ENCODE peak calls at places on chromosomes 4 and X, in five cellular contexts. One of them, this sample, is unnamed. For H3K36me3 and H3K4me1, the result is how much of the 10 kb centered on the place peaks cover.

GRCh38 chrX:110145854-110146253 is 142.9 kb downstream of the TMEM164 start:
- DNase-seq in breast epithelium: no peak
- DNase-seq in spleen: no peak
- DNase-seq in PC-3: peak
- DNase-seq in mammary epithelial cell: peak
- DNase-seq in this sample: peak

GRCh38 chrX:13897571-13897970 is 80.7 kb upstream of the GPM6B start:
- DNase-seq in breast epithelium: no peak
- DNase-seq in spleen: no peak
- DNase-seq in PC-3: no peak
- DNase-seq in mammary epithelial cell: no peak
- DNase-seq in this sample: no peak

GRCh38 chr4:184066584-184067300 is 150.9 kb downstream of the ENPP6 start:
- DNase-seq in breast epithelium: no peak
- DNase-seq in spleen: no peak
- DNase-seq in PC-3: no peak
- DNase-seq in mammary epithelial cell: no peak
- DNase-seq in this sample: peak

GRCh38 chr4:4969298-4969697 is 50.0 kb downstream of the CYTL1 start:
- DNase-seq in breast epithelium: no peak
- DNase-seq in spleen: no peak
- DNase-seq in PC-3: peak
- DNase-seq in mammary epithelial cell: peak
- DNase-seq in this sample: peak

GRCh38 chrX:9775930-9776329 is 10.3 kb upstream of the GPR143 start:
- DNase-seq in breast epithelium: no peak
- DNase-seq in spleen: no peak
- DNase-seq in PC-3: no peak
- DNase-seq in mammary epithelial cell: no peak
- DNase-seq in this sample: no peak

GRCh38 chr4:126251169-126251568 is 936.4 kb downstream of the FAT4 start:
- DNase-seq in breast epithelium: no peak
- DNase-seq in spleen: no peak
- DNase-seq in PC-3: no peak
- DNase-seq in mammary epithelial cell: no peak
- DNase-seq in this sample: no peak

GRCh38 chrX:140149761-140150160 is 184.4 kb upstream of the CXorf66 start:
- DNase-seq in breast epithelium: no peak
- DNase-seq in spleen: no peak
- DNase-seq in PC-3: no peak
- DNase-seq in mammary epithelial cell: no peak
- DNase-seq in this sample: no peak

GRCh38 chr4:167234388-167234881 is at the start of gene SPOCK3:
- DNase-seq in breast epithelium: peak
- DNase-seq in spleen: peak
- DNase-seq in PC-3: peak
- DNase-seq in mammary epithelial cell: peak
- DNase-seq in this sample: no peak

GRCh38 chr4:171880136-171880535 is 66.9 kb downstream of the GALNTL6 start:
- DNase-seq in breast epithelium: no peak
- DNase-seq in spleen: no peak
- DNase-seq in PC-3: peak
- DNase-seq in mammary epithelial cell: peak
- DNase-seq in this sample: no peak

GRCh38 chr4:174037049-174037448 is 246.4 kb downstream of the FBXO8 start:
- DNase-seq in breast epithelium: no peak
- DNase-seq in spleen: no peak
- DNase-seq in PC-3: no peak
- DNase-seq in mammary epithelial cell: no peak
- DNase-seq in this sample: no peak

GRCh38 chr4:111556141-111556781 is 589.0 kb upstream of the FAM241A start:
- DNase-seq in breast epithelium: no peak
- DNase-seq in spleen: no peak
- DNase-seq in PC-3: no peak
- DNase-seq in mammary epithelial cell: no peak
- DNase-seq in this sample: no peak

GRCh38 chr4:71466775-71467174 is 128.0 kb downstream of the SLC4A4 start:
- DNase-seq in breast epithelium: no peak
- DNase-seq in spleen: no peak
- DNase-seq in PC-3: no peak
- DNase-seq in mammary epithelial cell: no peak
- DNase-seq in this sample: no peak

GRCh38 chr4:138196153-138196552 is 46.0 kb downstream of the SLC7A11 start:
- DNase-seq in breast epithelium: no peak
- DNase-seq in spleen: no peak
- DNase-seq in PC-3: no peak
- DNase-seq in mammary epithelial cell: no peak
- DNase-seq in this sample: no peak

GRCh38 chr4:173801876-173802713 is 272.1 kb upstream of the HAND2 start:
- DNase-seq in breast epithelium: no peak
- DNase-seq in spleen: no peak
- DNase-seq in PC-3: no peak
- DNase-seq in mammary epithelial cell: no peak
- DNase-seq in this sample: no peak

GRCh38 chr4:182255421-182256190 is 12.4 kb downstream of the TENM3 start:
- DNase-seq in breast epithelium: no peak
- DNase-seq in spleen: no peak
- DNase-seq in PC-3: no peak
- DNase-seq in mammary epithelial cell: no peak
- DNase-seq in this sample: no peak

GRCh38 chr4:56910172-56910967 is 2.7 kb downstream of the REST start:
- DNase-seq in breast epithelium: no peak
- DNase-seq in spleen: peak
- DNase-seq in PC-3: peak
- DNase-seq in mammary epithelial cell: no peak
- DNase-seq in this sample: no peak

GRCh38 chr4:127124919-127125318 is 507.8 kb upstream of the INTU start:
- DNase-seq in breast epithelium: no peak
- DNase-seq in spleen: no peak
- DNase-seq in PC-3: peak
- DNase-seq in mammary epithelial cell: peak
- DNase-seq in this sample: no peak

GRCh38 chr4:86032476-86033022 is 327.3 kb downstream of the MAPK10 start:
- DNase-seq in breast epithelium: no peak
- DNase-seq in spleen: no peak
- DNase-seq in PC-3: peak
- DNase-seq in mammary epithelial cell: peak
- DNase-seq in this sample: no peak

GRCh38 chrX:443676-444210 is 57.0 kb upstream of the PPP2R3B start:
- DNase-seq in breast epithelium: no peak
- DNase-seq in spleen: peak
- DNase-seq in PC-3: no peak
- DNase-seq in mammary epithelial cell: no peak
- DNase-seq in this sample: no peak

GRCh38 chr4:177408023-177408422 is 34.2 kb downstream of the AGA start:
- DNase-seq in breast epithelium: no peak
- DNase-seq in spleen: no peak
- DNase-seq in PC-3: no peak
- DNase-seq in mammary epithelial cell: no peak
- DNase-seq in this sample: no peak

GRCh38 chr4:34723606-34724005 is 1520.7 kb downstream of the ARAP2 start:
- DNase-seq in breast epithelium: no peak
- DNase-seq in spleen: no peak
- DNase-seq in PC-3: no peak
- DNase-seq in mammary epithelial cell: no peak
- DNase-seq in this sample: no peak

GRCh38 chr4:69056921-69057562 is 39.2 kb upstream of the UGT2B7 start:
- DNase-seq in breast epithelium: no peak
- DNase-seq in spleen: no peak
- DNase-seq in PC-3: no peak
- DNase-seq in mammary epithelial cell: no peak
- DNase-seq in this sample: no peak

GRCh38 chr4:117491531-117491930 is 406.2 kb upstream of the TRAM1L1 start:
- DNase-seq in breast epithelium: no peak
- DNase-seq in spleen: no peak
- DNase-seq in PC-3: no peak
- DNase-seq in mammary epithelial cell: no peak
- DNase-seq in this sample: no peak

GRCh38 chr4:109472343-109472761 is 38.7 kb downstream of the SEC24B start:
- DNase-seq in breast epithelium: no peak
- DNase-seq in spleen: no peak
- DNase-seq in PC-3: peak
- DNase-seq in mammary epithelial cell: peak
- DNase-seq in this sample: peak

GRCh38 chr4:113951263-113951662 is 28.2 kb downstream of the ARSJ start:
- DNase-seq in breast epithelium: no peak
- DNase-seq in spleen: no peak
- DNase-seq in PC-3: no peak
- DNase-seq in mammary epithelial cell: no peak
- DNase-seq in this sample: peak

GRCh38 chr4:113953888-113954287 is 25.6 kb downstream of the ARSJ start:
- DNase-seq in breast epithelium: no peak
- DNase-seq in spleen: no peak
- DNase-seq in PC-3: no peak
- DNase-seq in mammary epithelial cell: no peak
- DNase-seq in this sample: no peak

GRCh38 chr4:113950207-113950606 is 29.2 kb downstream of the ARSJ start:
- DNase-seq in breast epithelium: no peak
- DNase-seq in spleen: no peak
- DNase-seq in PC-3: no peak
- DNase-seq in mammary epithelial cell: no peak
- DNase-seq in this sample: no peak

GRCh38 chr4:113955411-113955810 is 24.0 kb downstream of the ARSJ start:
- DNase-seq in breast epithelium: no peak
- DNase-seq in spleen: no peak
- DNase-seq in PC-3: peak
- DNase-seq in mammary epithelial cell: no peak
- DNase-seq in this sample: no peak

GRCh38 chr4:113952452-113953029 is 26.9 kb downstream of the ARSJ start:
- DNase-seq in breast epithelium: no peak
- DNase-seq in spleen: no peak
- DNase-seq in PC-3: peak
- DNase-seq in mammary epithelial cell: peak
- DNase-seq in this sample: peak
- H3K36me3 ChIP-seq in breast epithelium: under half
- H3K36me3 ChIP-seq in spleen: under half
- H3K36me3 ChIP-seq in PC-3: under half
- H3K36me3 ChIP-seq in mammary epithelial cell: under half
- H3K36me3 ChIP-seq in this sample: under half

GRCh38 chrX:131394384-131394783 is 105.3 kb upstream of the IGSF1 start:
- DNase-seq in breast epithelium: no peak
- DNase-seq in spleen: no peak
- DNase-seq in PC-3: no peak
- DNase-seq in mammary epithelial cell: no peak
- DNase-seq in this sample: no peak
- H3K27ac ChIP-seq in breast epithelium: no peak
- H3K27ac ChIP-seq in spleen: no peak
- H3K27ac ChIP-seq in PC-3: no peak
- H3K27ac ChIP-seq in mammary epithelial cell: no peak
- H3K27ac ChIP-seq in this sample: no peak

GRCh38 chrX:38820751-38821150 is 19.5 kb downstream of the MID1IP1 start:
- DNase-seq in breast epithelium: no peak
- DNase-seq in spleen: no peak
- DNase-seq in PC-3: peak
- DNase-seq in mammary epithelial cell: no peak
- DNase-seq in this sample: no peak
- H3K4me1 ChIP-seq in breast epithelium: under half
- H3K4me1 ChIP-seq in spleen: under half
- H3K4me1 ChIP-seq in PC-3: under half
- H3K4me1 ChIP-seq in mammary epithelial cell: under half
- H3K4me1 ChIP-seq in this sample: under half

GRCh38 chr4:139535228-139535851 is 20.7 kb downstream of the SETD7 start:
- DNase-seq in breast epithelium: no peak
- DNase-seq in spleen: no peak
- DNase-seq in PC-3: no peak
- DNase-seq in mammary epithelial cell: no peak
- DNase-seq in this sample: no peak

GRCh38 chr4:139532951-139533350 is 23.1 kb downstream of the SETD7 start:
- DNase-seq in breast epithelium: no peak
- DNase-seq in spleen: no peak
- DNase-seq in PC-3: no peak
- DNase-seq in mammary epithelial cell: no peak
- DNase-seq in this sample: no peak

GRCh38 chr4:139535852-139536234 is 20.2 kb downstream of the SETD7 start:
- DNase-seq in breast epithelium: no peak
- DNase-seq in spleen: no peak
- DNase-seq in PC-3: no peak
- DNase-seq in mammary epithelial cell: no peak
- DNase-seq in this sample: no peak

GRCh38 chr4:139537292-139537691 is 18.7 kb downstream of the SETD7 start:
- DNase-seq in breast epithelium: no peak
- DNase-seq in spleen: no peak
- DNase-seq in PC-3: no peak
- DNase-seq in mammary epithelial cell: no peak
- DNase-seq in this sample: no peak

DNA sequence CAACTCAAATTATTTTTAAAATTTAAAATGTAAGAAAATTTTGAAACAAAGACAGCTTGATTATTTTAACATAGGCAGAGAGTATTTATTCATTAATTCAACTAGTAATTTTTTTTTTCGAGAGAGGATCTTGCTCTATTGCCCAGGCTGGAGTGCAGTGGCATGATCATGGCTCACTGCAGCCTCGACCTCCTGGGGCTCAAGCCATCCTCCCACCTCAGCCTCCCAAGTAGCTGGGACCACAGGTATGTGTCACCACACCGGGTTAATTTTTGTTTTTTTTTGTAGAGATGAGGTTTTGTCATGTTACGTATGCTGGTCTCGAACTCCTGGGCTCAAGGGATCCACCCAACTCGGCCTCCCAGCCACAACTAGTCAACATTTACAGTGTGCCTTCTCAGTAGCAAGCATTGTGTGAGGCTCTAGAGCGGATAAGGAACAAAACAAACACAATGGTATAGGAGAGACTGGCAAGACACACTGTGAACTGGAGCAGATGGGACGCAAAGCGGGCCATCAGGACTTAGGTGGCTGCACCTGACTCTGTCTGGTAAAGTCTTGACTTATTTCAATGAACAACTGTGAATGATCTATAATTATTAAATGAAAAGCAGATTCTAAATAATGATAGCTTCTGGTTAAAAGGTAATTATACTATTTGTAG is 21.6 kb downstream of the SETD7 start:
- DNase-seq in breast epithelium: no peak
- DNase-seq in spleen: no peak
- DNase-seq in PC-3: no peak
- DNase-seq in mammary epithelial cell: no peak
- DNase-seq in this sample: no peak
- H3K36me3 ChIP-seq in breast epithelium: under half
- H3K36me3 ChIP-seq in spleen: under half
- H3K36me3 ChIP-seq in PC-3: under half
- H3K36me3 ChIP-seq in mammary epithelial cell: under half
- H3K36me3 ChIP-seq in this sample: under half

DNA sequence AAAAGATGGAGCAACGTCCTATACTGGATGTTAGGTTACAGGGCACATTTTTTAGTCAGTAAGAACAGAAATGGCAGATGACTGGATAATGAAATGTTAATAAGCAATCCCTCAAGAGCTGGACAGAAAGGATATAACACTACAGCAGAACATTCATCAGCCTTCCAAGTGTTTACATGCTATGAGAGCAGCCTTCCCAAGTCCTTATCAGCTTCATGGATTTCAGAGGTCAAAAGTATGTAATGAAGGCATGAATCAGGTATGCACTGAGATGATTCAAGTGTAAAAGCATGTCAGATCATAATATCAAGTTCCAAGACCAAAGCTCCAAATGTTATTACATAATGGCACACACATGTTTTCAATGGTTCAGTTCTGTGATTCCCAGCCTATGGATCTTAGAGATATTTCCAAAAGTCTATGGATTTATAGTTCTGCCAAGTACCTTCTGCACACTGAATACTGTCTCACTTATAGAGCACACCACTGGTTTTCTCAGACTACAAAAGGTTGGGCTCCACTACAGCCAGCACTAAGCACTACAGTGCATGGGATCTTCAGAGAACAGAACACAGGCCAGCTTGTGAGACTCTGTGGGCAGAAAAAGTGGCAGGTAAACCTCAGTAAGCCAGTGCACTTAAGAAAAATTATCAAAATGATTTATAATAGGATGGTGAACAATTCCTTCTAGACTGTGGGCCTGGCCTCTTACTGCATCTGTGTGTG is 49.2 kb downstream of the GPC4 start:
- DNase-seq in breast epithelium: no peak
- DNase-seq in spleen: no peak
- DNase-seq in PC-3: no peak
- DNase-seq in mammary epithelial cell: no peak
- DNase-seq in this sample: peak
- H3K27ac ChIP-seq in breast epithelium: no peak
- H3K27ac ChIP-seq in spleen: no peak
- H3K27ac ChIP-seq in PC-3: no peak
- H3K27ac ChIP-seq in mammary epithelial cell: no peak
- H3K27ac ChIP-seq in this sample: no peak

This sample was measured in small intestine.